ENCODE peak calls at places on chromosome 18, in seven cellular contexts. One of them, this sample, is unnamed.

GRCh38 chr18:68713131-68713530 is 1.8 kb downstream of the TMX3 start:
- DNase-seq in small intestine: no peak
- DNase-seq in pancreas: no peak
- DNase-seq in heart left ventricle: no peak
- DNase-seq in GM23248: no peak
- DNase-seq in A549: no peak
- DNase-seq in stomach: no peak
- DNase-seq in this sample: no peak

GRCh38 chr18:30280861-30281470 is 761.6 kb downstream of the DSC3 start:
- DNase-seq in small intestine: peak; percentile 32
- DNase-seq in pancreas: peak; percentile 14
- DNase-seq in heart left ventricle: no peak
- DNase-seq in GM23248: peak; percentile 74
- DNase-seq in A549: no peak
- DNase-seq in stomach: no peak
- DNase-seq in this sample: peak; percentile 25

GRCh38 chr18:5772271-5772670 is 123.1 kb downstream of the TMEM200C start:
- DNase-seq in small intestine: no peak
- DNase-seq in pancreas: no peak
- DNase-seq in heart left ventricle: no peak
- DNase-seq in GM23248: no peak
- DNase-seq in A549: no peak
- DNase-seq in stomach: no peak
- DNase-seq in this sample: no peak

GRCh38 chr18:78994531-78994930 is 14.9 kb downstream of the SALL3 start:
- DNase-seq in small intestine: no peak
- DNase-seq in pancreas: no peak
- DNase-seq in heart left ventricle: no peak
- DNase-seq in GM23248: no peak
- DNase-seq in A549: no peak
- DNase-seq in stomach: no peak
- DNase-seq in this sample: no peak

GRCh38 chr18:2988041-2988794 is 24.7 kb downstream of the LPIN2 start:
- DNase-seq in small intestine: no peak
- DNase-seq in pancreas: no peak
- DNase-seq in heart left ventricle: no peak
- DNase-seq in GM23248: peak; percentile 90
- DNase-seq in A549: no peak
- DNase-seq in stomach: no peak
- DNase-seq in this sample: no peak

GRCh38 chr18:76490701-76491171 is 4.3 kb downstream of the ZNF516 start:
- DNase-seq in small intestine: peak; percentile 72
- DNase-seq in pancreas: peak; percentile 81
- DNase-seq in heart left ventricle: no peak
- DNase-seq in GM23248: peak; percentile 70
- DNase-seq in A549: peak; percentile 13
- DNase-seq in stomach: peak; percentile 76
- DNase-seq in this sample: peak; percentile 79

GRCh38 chr18:52150050-52150449 is 189.9 kb upstream of the DCC start:
- DNase-seq in small intestine: no peak
- DNase-seq in pancreas: no peak
- DNase-seq in heart left ventricle: no peak
- DNase-seq in GM23248: no peak
- DNase-seq in A549: no peak
- DNase-seq in stomach: no peak
- DNase-seq in this sample: no peak

GRCh38 chr18:44594779-44595467 is 85.8 kb upstream of the SETBP1 start:
- DNase-seq in small intestine: no peak
- DNase-seq in pancreas: no peak
- DNase-seq in heart left ventricle: no peak
- DNase-seq in GM23248: peak; percentile 90
- DNase-seq in A549: no peak
- DNase-seq in stomach: no peak
- DNase-seq in this sample: no peak

GRCh38 chr18:62018034-62018760 is 125.4 kb upstream of the RNF152 start:
- DNase-seq in small intestine: no peak
- DNase-seq in pancreas: no peak
- DNase-seq in heart left ventricle: peak; percentile 69
- DNase-seq in GM23248: peak; percentile 77
- DNase-seq in A549: no peak
- DNase-seq in stomach: no peak
- DNase-seq in this sample: peak; percentile 31

GRCh38 chr18:54261894-54262293 is 7.4 kb upstream of the POLI start:
- DNase-seq in small intestine: no peak
- DNase-seq in pancreas: no peak
- DNase-seq in heart left ventricle: no peak
- DNase-seq in GM23248: no peak
- DNase-seq in A549: no peak
- DNase-seq in stomach: no peak
- DNase-seq in this sample: no peak

GRCh38 chr18:14189858-14190257 is 57.6 kb upstream of the ZNF519 start:
- DNase-seq in small intestine: peak; percentile 31
- DNase-seq in pancreas: no peak
- DNase-seq in heart left ventricle: no peak
- DNase-seq in GM23248: peak; percentile 50
- DNase-seq in A549: peak; percentile 32
- DNase-seq in stomach: no peak
- DNase-seq in this sample: no peak

GRCh38 chr18:73684651-73685050 is 463.0 kb downstream of the FBXO15 start:
- DNase-seq in small intestine: no peak
- DNase-seq in pancreas: no peak
- DNase-seq in heart left ventricle: no peak
- DNase-seq in GM23248: peak; percentile 51
- DNase-seq in A549: no peak
- DNase-seq in stomach: no peak
- DNase-seq in this sample: no peak

GRCh38 chr18:808086-808485 is 4.0 kb downstream of the YES1 start:
- DNase-seq in small intestine: no peak
- DNase-seq in pancreas: no peak
- DNase-seq in heart left ventricle: no peak
- DNase-seq in GM23248: peak; percentile 60
- DNase-seq in A549: no peak
- DNase-seq in stomach: no peak
- DNase-seq in this sample: no peak

GRCh38 chr18:37453754-37454153 is 111.8 kb downstream of the CELF4 start:
- DNase-seq in small intestine: no peak
- DNase-seq in pancreas: peak; percentile 30
- DNase-seq in heart left ventricle: no peak
- DNase-seq in GM23248: no peak
- DNase-seq in A549: no peak
- DNase-seq in stomach: no peak
- DNase-seq in this sample: no peak

GRCh38 chr18:50115095-50115494 is 79.9 kb downstream of the MYO5B start:
- DNase-seq in small intestine: no peak
- DNase-seq in pancreas: no peak
- DNase-seq in heart left ventricle: no peak
- DNase-seq in GM23248: no peak
- DNase-seq in A549: no peak
- DNase-seq in stomach: no peak
- DNase-seq in this sample: no peak

GRCh38 chr18:429030-429429 is 71.5 kb downstream of the COLEC12 start:
- DNase-seq in small intestine: no peak
- DNase-seq in pancreas: no peak
- DNase-seq in heart left ventricle: no peak
- DNase-seq in GM23248: peak; percentile 32
- DNase-seq in A549: no peak
- DNase-seq in stomach: no peak
- DNase-seq in this sample: no peak

GRCh38 chr18:28208712-28209265 is 31.9 kb upstream of the CDH2 start:
- DNase-seq in small intestine: no peak
- DNase-seq in pancreas: no peak
- DNase-seq in heart left ventricle: no peak
- DNase-seq in GM23248: peak; percentile 20
- DNase-seq in A549: no peak
- DNase-seq in stomach: no peak
- DNase-seq in this sample: no peak

GRCh38 chr18:76394780-76395476 is 100.1 kb downstream of the ZNF516 start:
- DNase-seq in small intestine: peak; percentile 11
- DNase-seq in pancreas: peak; percentile 3
- DNase-seq in heart left ventricle: no peak
- DNase-seq in GM23248: peak; percentile 82
- DNase-seq in A549: no peak
- DNase-seq in stomach: no peak
- DNase-seq in this sample: no peak

GRCh38 chr18:62672600-62672999 is 42.7 kb upstream of the PHLPP1 start:
- DNase-seq in small intestine: no peak
- DNase-seq in pancreas: no peak
- DNase-seq in heart left ventricle: no peak
- DNase-seq in GM23248: no peak
- DNase-seq in A549: no peak
- DNase-seq in stomach: no peak
- DNase-seq in this sample: no peak

GRCh38 chr18:61892683-61893303 is at the start of gene RNF152:
- DNase-seq in small intestine: peak; percentile 34
- DNase-seq in pancreas: peak; percentile 23
- DNase-seq in heart left ventricle: peak; percentile 71
- DNase-seq in GM23248: peak; percentile 59
- DNase-seq in A549: peak; percentile 0
- DNase-seq in stomach: peak; percentile 40
- DNase-seq in this sample: peak; percentile 54

GRCh38 chr18:76578571-76579300 is 83.7 kb upstream of the ZNF516 start:
- DNase-seq in small intestine: no peak
- DNase-seq in pancreas: no peak
- DNase-seq in heart left ventricle: peak; percentile 6
- DNase-seq in GM23248: peak; percentile 46
- DNase-seq in A549: no peak
- DNase-seq in stomach: no peak
- DNase-seq in this sample: no peak

GRCh38 chr18:45102863-45103262 is 422.2 kb downstream of the SETBP1 start:
- DNase-seq in small intestine: no peak
- DNase-seq in pancreas: no peak
- DNase-seq in heart left ventricle: no peak
- DNase-seq in GM23248: no peak
- DNase-seq in A549: no peak
- DNase-seq in stomach: no peak
- DNase-seq in this sample: no peak

GRCh38 chr18:55862693-55863485 is 274.9 kb upstream of the TCF4 start:
- DNase-seq in small intestine: no peak
- DNase-seq in pancreas: no peak
- DNase-seq in heart left ventricle: no peak
- DNase-seq in GM23248: peak; percentile 51
- DNase-seq in A549: no peak
- DNase-seq in stomach: no peak
- DNase-seq in this sample: no peak

GRCh38 chr18:66729459-66730239 is 125.8 kb upstream of the CDH19 start:
- DNase-seq in small intestine: no peak
- DNase-seq in pancreas: no peak
- DNase-seq in heart left ventricle: no peak
- DNase-seq in GM23248: no peak
- DNase-seq in A549: no peak
- DNase-seq in stomach: no peak
- DNase-seq in this sample: no peak

GRCh38 chr18:2529154-2529553 is 42.2 kb downstream of the METTL4 start:
- DNase-seq in small intestine: no peak
- DNase-seq in pancreas: no peak
- DNase-seq in heart left ventricle: no peak
- DNase-seq in GM23248: no peak
- DNase-seq in A549: no peak
- DNase-seq in stomach: no peak
- DNase-seq in this sample: no peak

GRCh38 chr18:45657357-45658335 is 42.4 kb downstream of the SLC14A2 start:
- DNase-seq in small intestine: no peak
- DNase-seq in pancreas: no peak
- DNase-seq in heart left ventricle: no peak
- DNase-seq in GM23248: peak; percentile 78
- DNase-seq in A549: no peak
- DNase-seq in stomach: no peak
- DNase-seq in this sample: no peak

GRCh38 chr18:54119524-54120019 is 104.9 kb downstream of the MBD2 start:
- DNase-seq in small intestine: peak; percentile 47
- DNase-seq in pancreas: no peak
- DNase-seq in heart left ventricle: no peak
- DNase-seq in GM23248: peak; percentile 75
- DNase-seq in A549: peak; percentile 8
- DNase-seq in stomach: no peak
- DNase-seq in this sample: peak; percentile 28

GRCh38 chr18:9835112-9835755 is 50.5 kb upstream of the TXNDC2 start:
- DNase-seq in small intestine: no peak
- DNase-seq in pancreas: no peak
- DNase-seq in heart left ventricle: no peak
- DNase-seq in GM23248: no peak
- DNase-seq in A549: no peak
- DNase-seq in stomach: no peak
- DNase-seq in this sample: no peak

GRCh38 chr18:47174545-47175116 is 1.5 kb downstream of the IER3IP1 start:
- DNase-seq in small intestine: peak; percentile 68
- DNase-seq in pancreas: no peak
- DNase-seq in heart left ventricle: no peak
- DNase-seq in GM23248: peak; percentile 32
- DNase-seq in A549: no peak
- DNase-seq in stomach: no peak
- DNase-seq in this sample: peak; percentile 25

GRCh38 chr18:44651453-44651852 is 29.2 kb upstream of the SETBP1 start:
- DNase-seq in small intestine: peak; percentile 28
- DNase-seq in pancreas: no peak
- DNase-seq in heart left ventricle: no peak
- DNase-seq in GM23248: peak; percentile 78
- DNase-seq in A549: peak; percentile 25
- DNase-seq in stomach: no peak
- DNase-seq in this sample: no peak

GRCh38 chr18:8706981-8707940 is 1.9 kb downstream of the MTCL1 start:
- DNase-seq in small intestine: peak; percentile 53
- DNase-seq in pancreas: peak; percentile 60
- DNase-seq in heart left ventricle: no peak
- DNase-seq in GM23248: peak; percentile 95
- DNase-seq in A549: no peak
- DNase-seq in stomach: peak; percentile 59
- DNase-seq in this sample: no peak
- H3K4me3 ChIP-seq in small intestine: peak overlapping the region; percentile 78
- H3K4me3 ChIP-seq in pancreas: peak overlapping the region; percentile 65
- H3K4me3 ChIP-seq in heart left ventricle: peak overlapping the region; percentile 52
- H3K4me3 ChIP-seq in GM23248: peak overlapping the region; percentile 93
- H3K4me3 ChIP-seq in A549: peak overlapping the region; percentile 94
- H3K4me3 ChIP-seq in stomach: peak overlapping the region; percentile 76
- H3K4me3 ChIP-seq in this sample: peak overlapping the region; percentile 54

GRCh38 chr18:34492652-34493051 is 217.4 kb upstream of the DTNA start:
- DNase-seq in small intestine: no peak
- DNase-seq in pancreas: no peak
- DNase-seq in heart left ventricle: no peak
- DNase-seq in GM23248: peak; percentile 30
- DNase-seq in A549: no peak
- DNase-seq in stomach: no peak
- DNase-seq in this sample: no peak
- H3K4me1 ChIP-seq in small intestine: no peaks in the 10 kb centered on the region
- H3K4me1 ChIP-seq in pancreas: peaks cover 20% of the 10 kb centered on the region
- H3K4me1 ChIP-seq in heart left ventricle: peaks cover 15% of the 10 kb centered on the region
- H3K4me1 ChIP-seq in GM23248: peaks cover 11% of the 10 kb centered on the region
- H3K4me1 ChIP-seq in A549: no peaks in the 10 kb centered on the region
- H3K4me1 ChIP-seq in stomach: peaks cover 10% of the 10 kb centered on the region
- H3K4me1 ChIP-seq in this sample: no peaks in the 10 kb centered on the region

GRCh38 chr18:57780318-57781127 is 22.6 kb downstream of the ATP8B1 start:
- DNase-seq in small intestine: no peak
- DNase-seq in pancreas: no peak
- DNase-seq in heart left ventricle: no peak
- DNase-seq in GM23248: peak; percentile 71
- DNase-seq in A549: no peak
- DNase-seq in stomach: no peak
- DNase-seq in this sample: no peak
- H3K27ac ChIP-seq in small intestine: peak overlapping the region; percentile 80
- H3K27ac ChIP-seq in pancreas: no peak overlapping the region
- H3K27ac ChIP-seq in heart left ventricle: peak overlapping the region; percentile 86
- H3K27ac ChIP-seq in GM23248: peak overlapping the region; percentile 62
- H3K27ac ChIP-seq in A549: peak overlapping the region; percentile 62
- H3K27ac ChIP-seq in stomach: peak overlapping the region; percentile 82
- H3K27ac ChIP-seq in this sample: peak overlapping the region; percentile 51

GRCh38 chr18:8556424-8556823 is 52.8 kb upstream of the RAB12 start:
- DNase-seq in small intestine: no peak
- DNase-seq in pancreas: no peak
- DNase-seq in heart left ventricle: no peak
- DNase-seq in GM23248: no peak
- DNase-seq in A549: no peak
- DNase-seq in stomach: no peak
- DNase-seq in this sample: no peak
- H3K4me3 ChIP-seq in small intestine: no peak overlapping the region
- H3K4me3 ChIP-seq in pancreas: no peak overlapping the region
- H3K4me3 ChIP-seq in heart left ventricle: no peak overlapping the region
- H3K4me3 ChIP-seq in GM23248: no peak overlapping the region
- H3K4me3 ChIP-seq in A549: no peak overlapping the region
- H3K4me3 ChIP-seq in stomach: no peak overlapping the region
- H3K4me3 ChIP-seq in this sample: no peak overlapping the region

This sample was measured in colonic mucosa.